ENCODE peak calls at places on chromosomes 7 and 10, in five cellular contexts. X is epithelial cell of prostate, Z is cardiac fibroblast, G is NCI-H446 treated with DMSO at 0.1 percent for 48 hours, L is T1000. B is an unnamed sample.

GRCh38 chr10:4073912-4074311 is 288.9 kb upstream of the KLF6 start:
- DNase-seq in X (peak; percentile 58), Z (peak; percentile 75), G (no peak), L (no peak), B (peak; percentile 58)

GRCh38 chr10:126904807-126905686 is at the start of gene DOCK1:
- DNase-seq in X (no peak), Z (peak; percentile 68), G (no peak), L (peak; percentile 63), B (peak; percentile 44)

GRCh38 chr7:98619450-98620321 is 2.6 kb downstream of the NPTX2 start:
- DNase-seq in X (no peak), Z (peak; percentile 10), G (no peak), L (no peak), B (no peak)

GRCh38 chr10:21052072-21052708 is 155.1 kb upstream of the NEBL start:
- DNase-seq in X (no peak), Z (no peak), G (no peak), L (no peak), B (no peak)

GRCh38 chr7:94212160-94212559 is 182.5 kb upstream of the COL1A2 start:
- DNase-seq in X (no peak), Z (no peak), G (no peak), L (no peak), B (no peak)

GRCh38 chr7:101598981-101599681 is 30.0 kb downstream of the MYL10 start:
- DNase-seq in X (no peak), Z (no peak), G (no peak), L (no peak), B (no peak)

GRCh38 chr7:139776486-139777303 is 1.1 kb downstream of the HIPK2 start:
- DNase-seq in X (no peak), Z (peak; percentile 59), G (no peak), L (no peak), B (peak; percentile 48)

GRCh38 chr7:99232082-99232770 is 24.3 kb upstream of the KPNA7 start:
- DNase-seq in X (no peak), Z (no peak), G (no peak), L (no peak), B (no peak)

GRCh38 chr10:35940067-35940989 is 298.2 kb upstream of the FZD8 start:
- DNase-seq in X (no peak), Z (peak; percentile 42), G (no peak), L (no peak), B (no peak)

GRCh38 chr10:62582804-62583208 is 208.6 kb downstream of the ZNF365 start:
- DNase-seq in X (peak; percentile 26), Z (peak; percentile 99), G (no peak), L (peak; percentile 41), B (peak; percentile 75)

GRCh38 chr10:102775973-102776669 is 32.4 kb downstream of the WBP1L start:
- DNase-seq in X (no peak), Z (peak; percentile 95), G (no peak), L (no peak), B (no peak)

GRCh38 chr7:99997545-99998137 is 17.8 kb upstream of the ZKSCAN1 start:
- DNase-seq in X (no peak), Z (peak; percentile 33), G (no peak), L (no peak), B (no peak)

GRCh38 chr7:133061792-133062191 is 20.1 kb downstream of the CHCHD3 start:
- DNase-seq in X (no peak), Z (no peak), G (no peak), L (no peak), B (no peak)

GRCh38 chr10:81873932-81874816 is 820 bp upstream of the NRG3 start:
- DNase-seq in X (no peak), Z (peak; percentile 59), G (peak; percentile 26), L (peak; percentile 64), B (no peak)

GRCh38 chr7:130383187-130383980 is 3.1 kb downstream of the CPA1 start:
- DNase-seq in X (no peak), Z (no peak), G (no peak), L (no peak), B (no peak)

GRCh38 chr7:66576646-66577045 is 52.0 kb upstream of the KCTD7 start:
- DNase-seq in X (no peak), Z (no peak), G (no peak), L (no peak), B (peak; percentile 1)

B was measured in foreskin keratinocyte.